ENCODE peak calls at places on chromosomes 3 and 15, in nine cellular contexts. One of them, this sample, is unnamed.

GRCh38 chr3:169634618-169635236 is 28.8 kb downstream of the MECOM start:
- DNase-seq in BE2C: no peak
- DNase-seq in uterus: peak; percentile 19
- DNase-seq in A549: no peak
- DNase-seq in fibroblast of lung: peak; percentile 9
- DNase-seq in heart left ventricle: peak; percentile 45
- DNase-seq in aorta: no peak
- DNase-seq in Peyer's patch: no peak
- DNase-seq in colonic mucosa: peak; percentile 90
- DNase-seq in this sample: no peak

GRCh38 chr3:107913671-107914070 is 177.2 kb downstream of the CD47 start:
- DNase-seq in BE2C: no peak
- DNase-seq in uterus: no peak
- DNase-seq in A549: no peak
- DNase-seq in fibroblast of lung: peak; percentile 48
- DNase-seq in heart left ventricle: no peak
- DNase-seq in aorta: no peak
- DNase-seq in Peyer's patch: no peak
- DNase-seq in colonic mucosa: no peak
- DNase-seq in this sample: no peak

GRCh38 chr15:40105517-40106202 is 3.0 kb downstream of the BMF start:
- DNase-seq in BE2C: no peak
- DNase-seq in uterus: peak; percentile 25
- DNase-seq in A549: no peak
- DNase-seq in fibroblast of lung: no peak
- DNase-seq in heart left ventricle: no peak
- DNase-seq in aorta: no peak
- DNase-seq in Peyer's patch: peak; percentile 52
- DNase-seq in colonic mucosa: no peak
- DNase-seq in this sample: no peak

GRCh38 chr3:52841981-52842340 is 7.1 kb upstream of the MUSTN1 start:
- DNase-seq in BE2C: no peak
- DNase-seq in uterus: no peak
- DNase-seq in A549: no peak
- DNase-seq in fibroblast of lung: no peak
- DNase-seq in heart left ventricle: peak; percentile 9
- DNase-seq in aorta: no peak
- DNase-seq in Peyer's patch: no peak
- DNase-seq in colonic mucosa: no peak
- DNase-seq in this sample: no peak

GRCh38 chr15:59549339-59549807 is 62.2 kb upstream of the GCNT3 start:
- DNase-seq in BE2C: no peak
- DNase-seq in uterus: no peak
- DNase-seq in A549: no peak
- DNase-seq in fibroblast of lung: no peak
- DNase-seq in heart left ventricle: no peak
- DNase-seq in aorta: no peak
- DNase-seq in Peyer's patch: no peak
- DNase-seq in colonic mucosa: no peak
- DNase-seq in this sample: no peak

GRCh38 chr3:78969483-78969882 is 798.3 kb downstream of the ROBO1 start:
- DNase-seq in BE2C: peak; percentile 53
- DNase-seq in uterus: no peak
- DNase-seq in A549: no peak
- DNase-seq in fibroblast of lung: peak; percentile 81
- DNase-seq in heart left ventricle: peak; percentile 47
- DNase-seq in aorta: no peak
- DNase-seq in Peyer's patch: no peak
- DNase-seq in colonic mucosa: no peak
- DNase-seq in this sample: no peak

GRCh38 chr3:29686889-29687592 is 406.2 kb downstream of the RBMS3 start:
- DNase-seq in BE2C: no peak
- DNase-seq in uterus: no peak
- DNase-seq in A549: no peak
- DNase-seq in fibroblast of lung: peak; percentile 91
- DNase-seq in heart left ventricle: no peak
- DNase-seq in aorta: no peak
- DNase-seq in Peyer's patch: no peak
- DNase-seq in colonic mucosa: no peak
- DNase-seq in this sample: no peak

GRCh38 chr15:83207622-83208356 is at the start of gene HDGFL3:
- DNase-seq in BE2C: peak; percentile 73
- DNase-seq in uterus: peak; percentile 70
- DNase-seq in A549: peak; percentile 74
- DNase-seq in fibroblast of lung: peak; percentile 60
- DNase-seq in heart left ventricle: peak; percentile 69
- DNase-seq in aorta: peak; percentile 71
- DNase-seq in Peyer's patch: peak; percentile 69
- DNase-seq in colonic mucosa: peak; percentile 37
- DNase-seq in this sample: no peak

GRCh38 chr3:104564045-104564643 is 802.6 kb upstream of the ALCAM start:
- DNase-seq in BE2C: peak; percentile 68
- DNase-seq in uterus: peak; percentile 21
- DNase-seq in A549: peak; percentile 60
- DNase-seq in fibroblast of lung: peak; percentile 14
- DNase-seq in heart left ventricle: no peak
- DNase-seq in aorta: peak; percentile 45
- DNase-seq in Peyer's patch: no peak
- DNase-seq in colonic mucosa: peak; percentile 65
- DNase-seq in this sample: peak; percentile 9

GRCh38 chr15:77533530-77533929 is 99.2 kb downstream of the LINGO1 start:
- DNase-seq in BE2C: no peak
- DNase-seq in uterus: no peak
- DNase-seq in A549: no peak
- DNase-seq in fibroblast of lung: no peak
- DNase-seq in heart left ventricle: peak; percentile 20
- DNase-seq in aorta: peak; percentile 12
- DNase-seq in Peyer's patch: peak; percentile 27
- DNase-seq in colonic mucosa: no peak
- DNase-seq in this sample: no peak

GRCh38 chr15:82044373-82045178 is 1.2 kb downstream of the MEX3B start:
- DNase-seq in BE2C: peak; percentile 76
- DNase-seq in uterus: peak; percentile 49
- DNase-seq in A549: peak; percentile 37
- DNase-seq in fibroblast of lung: peak; percentile 84
- DNase-seq in heart left ventricle: peak; percentile 50
- DNase-seq in aorta: peak; percentile 65
- DNase-seq in Peyer's patch: no peak
- DNase-seq in colonic mucosa: peak; percentile 55
- DNase-seq in this sample: peak; percentile 38

GRCh38 chr3:178439504-178439903 is 96.7 kb upstream of the KCNMB2 start:
- DNase-seq in BE2C: no peak
- DNase-seq in uterus: no peak
- DNase-seq in A549: peak; percentile 31
- DNase-seq in fibroblast of lung: peak; percentile 64
- DNase-seq in heart left ventricle: no peak
- DNase-seq in aorta: no peak
- DNase-seq in Peyer's patch: no peak
- DNase-seq in colonic mucosa: no peak
- DNase-seq in this sample: no peak

GRCh38 chr3:178436773-178437172 is 99.5 kb upstream of the KCNMB2 start:
- DNase-seq in BE2C: no peak
- DNase-seq in uterus: peak; percentile 19
- DNase-seq in A549: peak; percentile 22
- DNase-seq in fibroblast of lung: peak; percentile 69
- DNase-seq in heart left ventricle: no peak
- DNase-seq in aorta: no peak
- DNase-seq in Peyer's patch: no peak
- DNase-seq in colonic mucosa: no peak
- DNase-seq in this sample: peak; percentile 14

GRCh38 chr3:178435575-178435974 is 100.7 kb upstream of the KCNMB2 start:
- DNase-seq in BE2C: no peak
- DNase-seq in uterus: no peak
- DNase-seq in A549: no peak
- DNase-seq in fibroblast of lung: no peak
- DNase-seq in heart left ventricle: no peak
- DNase-seq in aorta: no peak
- DNase-seq in Peyer's patch: no peak
- DNase-seq in colonic mucosa: no peak
- DNase-seq in this sample: no peak

DNA sequence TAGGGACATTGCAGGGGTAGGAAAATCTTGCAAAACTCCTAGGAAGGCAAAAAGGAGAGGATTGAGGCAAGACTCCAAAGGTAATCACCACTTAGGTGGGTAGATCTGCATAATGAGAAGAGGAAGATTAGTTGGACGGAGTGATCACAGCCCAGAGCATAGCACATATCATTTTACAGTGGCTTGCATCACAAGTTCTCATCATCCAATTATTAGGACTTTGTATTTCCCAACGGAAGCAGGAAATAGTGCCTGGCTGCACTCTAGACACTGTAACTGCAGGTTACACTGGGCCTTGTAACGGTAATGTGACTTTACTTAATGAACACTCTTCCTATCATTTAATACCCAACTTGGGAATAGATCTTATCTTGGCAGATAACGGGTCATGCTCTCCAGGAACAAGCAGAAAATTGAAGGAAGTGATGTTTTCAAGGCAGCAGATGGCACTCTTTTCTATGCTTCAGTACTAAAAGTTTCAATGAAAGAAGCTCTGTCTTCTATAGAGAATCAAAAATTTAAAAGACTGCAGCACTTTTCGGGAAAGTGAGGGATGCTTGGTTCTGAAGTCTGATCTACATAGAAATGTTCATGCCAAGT is 101.9 kb upstream of the KCNMB2 start:
- DNase-seq in BE2C: no peak
- DNase-seq in uterus: no peak
- DNase-seq in A549: peak; percentile 1
- DNase-seq in fibroblast of lung: no peak
- DNase-seq in heart left ventricle: no peak
- DNase-seq in aorta: no peak
- DNase-seq in Peyer's patch: no peak
- DNase-seq in colonic mucosa: no peak
- DNase-seq in this sample: no peak
- H3K4me1 ChIP-seq in BE2C: peaks cover 5% of the 10 kb centered on the region
- H3K4me1 ChIP-seq in uterus: no peaks in the 10 kb centered on the region
- H3K4me1 ChIP-seq in A549: peaks cover 4% of the 10 kb centered on the region
- H3K4me1 ChIP-seq in fibroblast of lung: no peaks in the 10 kb centered on the region
- H3K4me1 ChIP-seq in heart left ventricle: peaks cover 9% of the 10 kb centered on the region
- H3K4me1 ChIP-seq in aorta: no peaks in the 10 kb centered on the region
- H3K4me1 ChIP-seq in Peyer's patch: no peaks in the 10 kb centered on the region
- H3K4me1 ChIP-seq in colonic mucosa: no peaks in the 10 kb centered on the region
- H3K4me1 ChIP-seq in this sample: no peaks in the 10 kb centered on the region

DNA sequence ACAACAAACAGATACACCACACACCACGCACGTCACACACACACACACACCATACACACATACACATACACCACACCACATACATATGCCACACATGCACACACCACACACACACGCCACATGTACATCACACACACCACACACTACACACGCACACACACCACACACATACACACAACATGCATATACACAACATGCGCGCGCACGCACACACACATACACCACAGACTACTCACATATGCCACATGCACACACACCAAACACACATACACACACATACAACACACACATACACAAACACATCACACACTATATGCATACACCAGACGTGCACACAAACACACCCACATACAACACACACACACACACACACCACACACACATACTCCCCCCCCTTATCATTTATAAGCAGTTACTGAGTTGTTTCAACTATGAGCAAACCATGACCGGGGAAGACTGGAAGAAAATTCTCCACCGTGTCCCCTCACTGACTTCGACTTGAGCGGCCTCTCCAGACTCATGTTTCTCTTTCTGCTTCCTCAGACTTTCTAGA is 126.7 kb upstream of the IQSEC1 start:
- DNase-seq in BE2C: no peak
- DNase-seq in uterus: no peak
- DNase-seq in A549: no peak
- DNase-seq in fibroblast of lung: no peak
- DNase-seq in heart left ventricle: no peak
- DNase-seq in aorta: no peak
- DNase-seq in Peyer's patch: no peak
- DNase-seq in colonic mucosa: no peak
- DNase-seq in this sample: no peak
- H3K4me3 ChIP-seq in BE2C: no peak overlapping the region
- H3K4me3 ChIP-seq in uterus: no peak overlapping the region
- H3K4me3 ChIP-seq in A549: no peak overlapping the region
- H3K4me3 ChIP-seq in fibroblast of lung: no peak overlapping the region
- H3K4me3 ChIP-seq in heart left ventricle: no peak overlapping the region
- H3K4me3 ChIP-seq in aorta: no peak overlapping the region
- H3K4me3 ChIP-seq in Peyer's patch: no peak overlapping the region
- H3K4me3 ChIP-seq in colonic mucosa: no peak overlapping the region
- H3K4me3 ChIP-seq in this sample: no peak overlapping the region

DNA sequence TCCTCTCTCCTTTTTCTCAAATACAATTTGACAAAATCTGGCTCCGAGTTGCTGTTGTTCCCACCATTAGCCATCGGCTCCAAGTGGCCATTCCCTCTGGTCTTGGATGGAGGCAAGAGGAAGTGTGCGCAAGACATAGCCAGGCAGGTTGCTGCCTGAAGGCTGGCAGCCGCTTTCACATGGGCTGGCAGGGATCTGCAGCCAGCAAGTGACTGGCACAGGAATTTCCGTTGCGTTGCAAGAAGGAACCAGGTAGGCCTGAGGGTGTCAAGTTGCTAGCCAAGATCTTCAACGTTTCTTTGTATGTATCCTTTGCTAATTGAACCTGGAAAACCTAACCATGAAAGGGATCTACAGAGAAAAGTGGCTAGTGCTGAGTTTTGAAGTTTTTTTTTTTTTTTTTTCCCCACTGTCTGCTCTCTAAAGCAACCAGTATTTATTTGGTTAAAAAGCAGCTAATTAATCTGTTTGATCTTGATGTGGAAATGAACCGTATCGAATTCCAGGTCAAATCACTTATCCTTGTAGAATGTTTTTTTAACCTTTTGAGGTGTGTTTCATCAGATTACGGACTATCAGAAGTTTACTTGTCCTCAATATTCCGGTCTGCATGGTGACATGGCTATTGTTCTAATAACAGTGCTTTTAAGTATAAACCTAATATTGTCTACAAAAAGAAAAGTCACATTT is 117.1 kb downstream of the FNDC3B start:
- DNase-seq in BE2C: no peak
- DNase-seq in uterus: no peak
- DNase-seq in A549: peak; percentile 42
- DNase-seq in fibroblast of lung: no peak
- DNase-seq in heart left ventricle: peak; percentile 60
- DNase-seq in aorta: peak; percentile 63
- DNase-seq in Peyer's patch: no peak
- DNase-seq in colonic mucosa: no peak
- DNase-seq in this sample: no peak
- H3K4me1 ChIP-seq in BE2C: peaks cover 25% of the 10 kb centered on the region
- H3K4me1 ChIP-seq in uterus: peaks cover 12% of the 10 kb centered on the region
- H3K4me1 ChIP-seq in A549: peaks cover 99% of the 10 kb centered on the region
- H3K4me1 ChIP-seq in fibroblast of lung: peaks cover 28% of the 10 kb centered on the region
- H3K4me1 ChIP-seq in heart left ventricle: peaks cover 75% of the 10 kb centered on the region
- H3K4me1 ChIP-seq in aorta: peaks cover 6% of the 10 kb centered on the region
- H3K4me1 ChIP-seq in Peyer's patch: peaks cover 27% of the 10 kb centered on the region
- H3K4me1 ChIP-seq in colonic mucosa: peaks cover 9% of the 10 kb centered on the region
- H3K4me1 ChIP-seq in this sample: peaks cover 6% of the 10 kb centered on the region

DNA sequence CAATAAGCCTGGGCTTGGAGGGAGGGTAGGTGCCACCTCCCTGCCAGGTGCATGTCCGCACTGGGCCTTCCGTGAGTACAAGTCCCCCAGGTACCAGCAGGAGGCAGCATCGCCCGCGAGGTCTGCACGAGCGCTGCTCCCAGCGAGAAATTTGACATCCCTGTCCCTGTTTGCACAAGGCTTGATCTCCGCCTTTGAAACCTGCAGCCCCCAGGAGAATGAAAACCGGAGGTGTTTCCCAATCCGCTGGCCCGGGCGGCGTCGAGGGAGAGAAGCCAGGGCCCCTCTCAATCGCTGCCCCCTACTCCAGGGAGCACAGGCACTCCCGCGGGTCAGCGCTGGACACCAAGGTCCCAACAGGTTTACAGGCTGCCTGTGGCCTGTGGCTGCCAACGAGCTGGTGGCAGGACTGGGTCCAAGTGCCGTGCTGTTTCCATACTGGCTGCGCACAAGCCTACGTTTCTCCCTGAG is 961 bp downstream of the HAPLN3 start:
- DNase-seq in BE2C: peak; percentile 60
- DNase-seq in uterus: no peak
- DNase-seq in A549: peak; percentile 86
- DNase-seq in fibroblast of lung: peak; percentile 31
- DNase-seq in heart left ventricle: peak; percentile 61
- DNase-seq in aorta: peak; percentile 77
- DNase-seq in Peyer's patch: peak; percentile 77
- DNase-seq in colonic mucosa: peak; percentile 79
- DNase-seq in this sample: peak; percentile 87
- H3K4me3 ChIP-seq in BE2C: peak overlapping the region; percentile 30
- H3K4me3 ChIP-seq in uterus: peak overlapping the region; percentile 36
- H3K4me3 ChIP-seq in A549: peak overlapping the region; percentile 51
- H3K4me3 ChIP-seq in fibroblast of lung: peak overlapping the region; percentile 61
- H3K4me3 ChIP-seq in heart left ventricle: peak overlapping the region; percentile 75
- H3K4me3 ChIP-seq in aorta: peak overlapping the region; percentile 67
- H3K4me3 ChIP-seq in Peyer's patch: peak overlapping the region; percentile 39
- H3K4me3 ChIP-seq in colonic mucosa: peak overlapping the region; percentile 46
- H3K4me3 ChIP-seq in this sample: peak overlapping the region; percentile 93